ENCODE peak calls at places on chromosomes 2 and 18, in ten cellular contexts. K is sigmoid colon, N is transverse colon, A is HepG2, C is GM12878, B is H1, Q is stomach, Z is K562, H is SK-N-SH, U is suprapubic skin. W is an unnamed sample.

GRCh38 chr2:188518391-188518790 is 226.7 kb downstream of the GULP1 start:
- DNase-seq in Q (no peak), N (no peak), C (no peak), U (no peak), A (no peak), B (no peak), Z (no peak), K (no peak), H (no peak), W (no peak)

GRCh38 chr2:69026026-69026425 is 13.0 kb downstream of the ANTXR1 start:
- DNase-seq in N (peak), Z (peak), Q (peak), C (peak), A (peak), U (no peak), H (no peak), K (no peak), B (peak), W (peak)

GRCh38 chr2:121650554-121650930 is 1.3 kb upstream of the CLASP1 start:
- DNase-seq in N (peak), H (peak), U (no peak), B (no peak), C (no peak), Q (no peak), K (no peak), A (no peak), Z (peak), W (no peak)

GRCh38 chr2:162153608-162154224 is 1.7 kb upstream of the GCG start:
- DNase-seq in Q (peak), Z (no peak), B (peak), U (peak), H (peak), C (no peak), K (peak), A (peak), N (peak), W (peak)

GRCh38 chr2:171893196-171893823 is 734 bp downstream of the SLC25A12 start:
- DNase-seq in Q (no peak), N (no peak), B (no peak), A (no peak), U (no peak), C (no peak), Z (no peak), K (no peak), H (peak), W (no peak)

GRCh38 chr2:238945433-238946150 is 97.7 kb downstream of the TWIST2 start:
- DNase-seq in C (no peak), A (peak), N (peak), K (peak), Q (peak), Z (peak), H (no peak), U (peak), B (peak), W (peak)

GRCh38 chr2:128379021-128380005 is 60.6 kb upstream of the HS6ST1 start:
- DNase-seq in U (peak), N (peak), Z (no peak), Q (peak), H (peak), C (no peak), K (peak), A (peak), B (no peak), W (peak)

GRCh38 chr18:26840965-26841364 is 24.5 kb downstream of the AQP4 start:
- DNase-seq in K (no peak), Z (no peak), Q (no peak), C (no peak), B (no peak), A (peak), U (no peak), N (no peak), H (no peak), W (no peak)

GRCh38 chr18:52615321-52615720 is 275.3 kb downstream of the DCC start:
- DNase-seq in H (no peak), Q (no peak), K (no peak), A (no peak), U (no peak), Z (no peak), N (no peak), B (no peak), C (no peak), W (no peak)

GRCh38 chr2:105406221-105406620 is 7.4 kb upstream of the FHL2 start:
- DNase-seq in C (no peak), N (no peak), Q (no peak), B (no peak), U (no peak), A (no peak), Z (no peak), H (peak), K (no peak), W (no peak)

GRCh38 chr2:46200861-46201605 is 96.2 kb upstream of the EPAS1 start:
- DNase-seq in Z (no peak), K (no peak), U (no peak), H (no peak), A (no peak), N (no peak), Q (no peak), B (no peak), C (no peak), W (no peak)

GRCh38 chr2:207221731-207222130 is 56.0 kb upstream of the KLF7 start:
- DNase-seq in N (no peak), H (no peak), Z (no peak), B (no peak), U (no peak), A (no peak), K (no peak), C (no peak), Q (no peak), W (no peak)

GRCh38 chr18:74497778-74498177 is 1.6 kb downstream of the CNDP2 start:
- DNase-seq in C (no peak), H (no peak), U (no peak), B (no peak), Q (no peak), K (no peak), A (no peak), Z (no peak), N (no peak), W (no peak)

GRCh38 chr2:149278146-149278878 is 52.1 kb upstream of the LYPD6 start:
- DNase-seq in Z (no peak), Q (no peak), K (no peak), C (no peak), U (no peak), H (no peak), A (no peak), N (no peak), B (no peak), W (no peak)

GRCh38 chr18:23718243-23718720 is 29.0 kb downstream of the LAMA3 start:
- DNase-seq in B (no peak), C (no peak), K (no peak), Q (no peak), H (no peak), N (no peak), Z (no peak), U (no peak), A (no peak), W (no peak)

GRCh38 chr2:217759991-217760390 is 242.8 kb downstream of the TNS1 start:
- DNase-seq in N (no peak), C (no peak), Z (no peak), U (no peak), K (no peak), B (no peak), Q (no peak), H (no peak), A (no peak), W (no peak)

DNA sequence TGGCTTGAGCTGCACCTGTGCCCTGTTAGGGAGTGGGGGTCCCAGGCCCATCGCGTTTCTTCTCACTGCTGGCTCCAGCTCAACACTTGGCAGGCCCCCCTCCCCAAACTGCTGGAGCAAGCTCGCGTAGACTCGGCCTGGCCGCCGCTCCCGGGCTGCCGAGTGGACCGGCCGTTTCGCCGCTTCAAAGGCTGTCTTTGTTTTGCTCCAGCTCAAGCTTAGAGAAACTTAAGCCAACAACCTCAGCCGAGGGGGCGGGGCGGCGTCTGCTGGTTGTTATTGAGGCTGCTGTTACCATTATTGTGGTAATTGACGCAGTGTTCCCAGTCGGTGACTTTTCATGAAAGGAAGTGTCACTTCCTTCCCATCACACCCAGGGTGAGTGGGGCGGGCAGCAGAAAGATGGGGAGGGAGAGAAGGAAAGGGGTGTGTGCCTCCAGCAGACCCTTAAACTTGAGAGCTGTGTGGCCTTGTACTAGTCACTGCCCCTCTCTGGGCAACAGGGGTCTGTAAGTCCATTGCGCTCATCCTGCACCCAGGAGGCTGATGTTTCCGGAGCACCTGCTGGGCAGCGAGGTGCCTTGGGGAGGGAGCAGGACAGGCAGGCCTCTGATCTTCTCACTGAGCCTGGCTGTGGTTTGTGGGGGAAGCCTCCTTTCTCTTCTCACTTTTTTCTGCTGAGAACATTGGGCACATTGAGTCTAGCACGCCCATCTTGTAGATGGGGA is 2.1 kb downstream of the ARID5A start:
- DNase-seq in N (peak), C (peak), Z (no peak), U (peak), Q (peak), K (peak), A (peak), H (no peak), B (peak), W (peak)
- TF ChIP-seq POLR2AphosphoS5 in N (peak), C (peak), Z (no peak), U (peak), Q (peak), K (peak), A (no peak), H (no peak), B (peak), W (peak)

GRCh38 chr2:147273106-147273505 is 571.7 kb upstream of the ACVR2A start:
- DNase-seq in K (no peak), Z (no peak), H (no peak), N (no peak), U (no peak), B (no peak), C (no peak), A (no peak), Q (no peak), W (no peak)

GRCh38 chr2:147273628-147274027 is 571.2 kb upstream of the ACVR2A start:
- DNase-seq in K (no peak), Q (no peak), H (no peak), Z (no peak), U (no peak), C (no peak), N (no peak), A (no peak), B (no peak), W (no peak)

DNA sequence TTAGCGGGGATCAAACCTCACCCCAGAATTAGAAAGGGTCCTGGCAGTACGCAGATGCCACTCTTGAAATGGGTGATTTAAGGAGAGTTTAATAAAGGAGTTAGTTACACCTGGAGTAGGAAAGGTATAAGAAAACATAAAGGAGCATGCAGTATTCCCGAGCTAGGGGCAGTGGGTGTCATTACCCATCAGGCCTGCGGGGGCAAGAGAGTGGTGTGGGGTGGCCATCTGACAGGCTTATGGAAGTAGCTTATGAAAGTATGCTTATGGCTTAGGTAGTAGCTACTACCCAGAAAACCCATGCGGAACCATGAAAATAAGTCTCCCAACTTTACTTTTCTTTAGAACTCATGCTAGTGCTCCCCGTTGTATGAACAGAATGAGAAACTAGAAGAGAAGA is 568.9 kb upstream of the ACVR2A start:
- DNase-seq in U (no peak), K (no peak), Q (no peak), A (no peak), B (peak), Z (no peak), H (no peak), C (no peak), N (no peak), W (no peak)
- TF ChIP-seq EP300 in U (no peak), K (no peak), Q (no peak), A (no peak), B (no peak), Z (no peak), H (no peak), C (no peak), N (no peak), W (no peak)

GRCh38 chr2:120012363-120012762 is 514 bp upstream of the EPB41L5 start:
- DNase-seq in H (no peak), B (no peak), Z (no peak), Q (no peak), A (no peak), C (no peak), U (no peak), K (no peak), N (no peak), W (no peak)
- H3K27ac ChIP-seq in H (peak), B (no peak), Z (no peak), Q (peak), A (peak), C (no peak), U (peak), K (peak), N (peak), W (peak)

GRCh38 chr2:25310965-25311865 is 30.5 kb downstream of the DNMT3A start:
- DNase-seq in Z (peak), H (peak), Q (peak), K (no peak), A (peak), C (no peak), U (peak), N (peak), B (peak), W (peak)
- TF ChIP-seq POLR2AphosphoS5 in Z (no peak), H (no peak), Q (no peak), K (no peak), A (no peak), C (no peak), U (no peak), N (peak), B (peak), W (no peak)

DNA sequence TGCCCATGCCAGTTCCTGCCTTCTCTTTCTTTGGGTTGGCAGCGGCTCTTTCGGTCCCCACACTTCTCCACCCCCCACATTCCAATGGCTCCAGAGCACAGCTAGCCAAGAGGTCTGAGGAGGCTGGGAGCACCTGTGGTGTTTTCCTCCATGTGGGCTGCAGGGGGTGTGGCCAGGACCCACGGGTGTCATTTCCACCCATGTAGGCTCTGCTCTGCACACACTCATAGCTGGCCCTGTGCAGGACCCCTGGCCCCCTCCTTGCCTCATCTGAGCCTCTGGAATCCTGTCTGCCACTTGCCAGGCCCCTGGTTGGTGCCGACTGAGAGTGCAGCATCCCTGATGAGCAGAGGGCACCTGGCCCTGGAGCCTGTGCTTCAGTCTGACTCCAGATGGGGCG is 46.3 kb downstream of the DYSF start:
- DNase-seq in U (no peak), B (no peak), Q (no peak), Z (no peak), C (no peak), K (peak), H (no peak), A (no peak), N (no peak), W (no peak)
- TF ChIP-seq EP300 in U (no peak), B (no peak), Q (no peak), Z (no peak), C (no peak), K (no peak), H (no peak), A (no peak), N (no peak), W (no peak)

DNA sequence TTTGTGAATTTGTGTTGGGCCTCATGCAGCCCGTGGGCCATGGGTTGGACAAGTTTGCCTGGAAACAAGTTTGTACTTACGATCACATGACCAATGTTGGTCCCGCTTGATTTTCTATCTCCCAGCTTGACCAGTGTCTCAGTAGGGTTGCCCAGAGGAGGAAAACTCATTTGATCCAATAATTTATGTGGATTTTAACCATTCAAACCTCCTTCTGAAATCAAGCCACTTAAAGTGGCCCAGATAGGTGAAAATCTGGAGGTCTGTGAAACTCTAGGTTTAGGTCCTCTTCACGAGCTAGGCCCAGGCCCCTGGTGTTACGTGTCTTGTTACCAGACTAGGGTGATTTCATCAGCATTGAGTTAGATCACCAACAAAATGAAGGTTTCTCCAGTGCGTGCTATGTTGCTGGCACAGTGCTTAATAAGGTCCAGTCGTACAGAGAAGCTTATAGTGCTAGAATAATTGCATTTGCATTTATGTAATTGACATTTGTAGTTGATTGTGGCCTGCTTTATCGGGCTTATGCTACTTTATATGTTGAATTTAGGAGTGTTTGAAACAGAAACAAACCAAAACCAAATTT is 4.4 kb downstream of the ACTR2 start:
- DNase-seq in B (no peak), K (no peak), U (no peak), C (no peak), N (no peak), Z (peak), Q (no peak), H (no peak), A (no peak), W (no peak)
- H3K27ac ChIP-seq in B (no peak), K (peak), U (peak), C (peak), N (peak), Z (peak), Q (peak), H (peak), A (no peak), W (peak)

DNA sequence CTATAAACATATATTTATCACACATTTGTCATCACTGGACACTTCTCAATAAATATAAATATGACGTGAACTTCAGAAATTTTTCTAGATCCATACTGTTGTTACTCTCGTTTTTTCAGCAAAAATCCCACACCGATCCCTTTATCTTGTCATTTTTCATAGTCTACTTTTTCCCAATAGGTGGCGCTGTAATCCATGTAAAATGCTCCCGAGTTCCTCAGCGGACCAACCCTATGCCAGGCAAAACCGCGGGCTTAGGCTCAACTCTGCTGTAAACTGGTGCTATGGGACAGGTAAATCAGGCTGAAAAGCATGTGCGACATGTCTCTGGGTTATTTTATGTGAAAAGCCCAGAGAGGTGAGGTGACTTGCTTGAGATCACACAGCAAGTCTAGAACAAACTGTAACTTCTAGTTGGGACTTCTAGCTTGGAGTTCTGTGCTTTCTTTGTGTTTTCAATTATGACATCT is 104.0 kb downstream of the COBLL1 start:
- DNase-seq in Q (peak), H (peak), K (peak), N (peak), U (peak), Z (peak), C (no peak), B (peak), A (peak), W (peak)
- TF ChIP-seq POLR2AphosphoS5 in Q (no peak), H (no peak), K (no peak), N (no peak), U (no peak), Z (no peak), C (no peak), B (no peak), A (no peak), W (no peak)